ENCODE peak calls at places on chromosomes 12 and 14, in ten cellular contexts. A is heart left ventricle, C is ovary, F is stomach, J is testis, N is right lobe of liver, I is transverse colon, H is H1, G is HepG2, O is GM12878. T is an unnamed sample.

GRCh38 chr12:90896164-90896563 is 58.8 kb downstream of the CCER1 start:
- DNase-seq in A (no peak), C (no peak), F (no peak), J (no peak), N (no peak), I (no peak), H (no peak), G (no peak), O (no peak), T (no peak)

GRCh38 chr12:49014547-49014946 is 4.0 kb downstream of the PRKAG1 start:
- DNase-seq in A (no peak), C (no peak), F (no peak), J (no peak), N (no peak), I (no peak), H (no peak), G (no peak), O (no peak), T (no peak)

GRCh38 chr14:64654072-64654899 is 49.9 kb upstream of the PLEKHG3 start:
- DNase-seq in A (no peak), C (no peak), F (no peak), J (no peak), N (no peak), I (no peak), H (no peak), G (peak), O (peak), T (no peak)

GRCh38 chr12:77384941-77385340 is 319.6 kb upstream of the E2F7 start:
- DNase-seq in A (no peak), C (no peak), F (no peak), J (no peak), N (no peak), I (no peak), H (no peak), G (no peak), O (no peak), T (no peak)

GRCh38 chr12:77247542-77247941 is 182.2 kb upstream of the E2F7 start:
- DNase-seq in A (no peak), C (no peak), F (no peak), J (no peak), N (no peak), I (no peak), H (no peak), G (no peak), O (no peak), T (no peak)

GRCh38 chr12:109255377-109255776 is 53.7 kb downstream of the FOXN4 start:
- DNase-seq in A (no peak), C (no peak), F (no peak), J (no peak), N (no peak), I (no peak), H (no peak), G (peak), O (no peak), T (no peak)

GRCh38 chr14:24261969-24262327 is 1.0 kb downstream of the TGM1 start:
- DNase-seq in A (no peak), C (no peak), F (no peak), J (no peak), N (no peak), I (no peak), H (no peak), G (no peak), O (no peak), T (no peak)

GRCh38 chr14:99595034-99595433 is 9.0 kb downstream of the CCDC85C start:
- DNase-seq in A (no peak), C (no peak), F (no peak), J (no peak), N (no peak), I (no peak), H (no peak), G (no peak), O (peak), T (no peak)

GRCh38 chr12:9721394-9722092 is 11.4 kb downstream of the CLECL1 start:
- DNase-seq in A (no peak), C (no peak), F (no peak), J (no peak), N (no peak), I (no peak), H (no peak), G (peak), O (peak), T (no peak)

GRCh38 chr14:20631023-20631820 is 10.3 kb downstream of the OR6S1 start:
- DNase-seq in A (no peak), C (peak), F (peak), J (peak), N (no peak), I (peak), H (peak), G (peak), O (no peak), T (peak)

GRCh38 chr12:23751641-23752040 is 197.8 kb downstream of the SOX5 start:
- DNase-seq in A (no peak), C (no peak), F (no peak), J (no peak), N (no peak), I (no peak), H (no peak), G (no peak), O (no peak), T (no peak)

GRCh38 chr12:54749191-54749818 is 101.1 kb upstream of the DCD start:
- DNase-seq in A (no peak), C (no peak), F (no peak), J (peak), N (no peak), I (no peak), H (no peak), G (peak), O (peak), T (no peak)

GRCh38 chr12:54418441-54419087 is 502 bp downstream of the ITGA5 start:
- DNase-seq in A (no peak), C (no peak), F (no peak), J (no peak), N (no peak), I (no peak), H (no peak), G (no peak), O (no peak), T (no peak)

GRCh38 chr12:4273651-4274395 is at the start of gene CCND2:
- DNase-seq in A (peak), C (peak), F (peak), J (peak), N (peak), I (peak), H (peak), G (no peak), O (peak), T (peak)

GRCh38 chr14:53470351-53471043 is 317.4 kb upstream of the DDHD1 start:
- DNase-seq in A (peak), C (no peak), F (no peak), J (no peak), N (no peak), I (no peak), H (no peak), G (peak), O (no peak), T (no peak)

GRCh38 chr14:100573009-100573756 is 14.0 kb downstream of the BEGAIN start:
- DNase-seq in A (no peak), C (no peak), F (no peak), J (no peak), N (no peak), I (no peak), H (no peak), G (no peak), O (no peak), T (no peak)

GRCh38 chr14:99937475-99938244 is 127.6 kb upstream of the EVL start:
- DNase-seq in A (no peak), C (no peak), F (no peak), J (no peak), N (peak), I (peak), H (no peak), G (no peak), O (no peak), T (no peak)

GRCh38 chr12:1842183-1842904 is 22.0 kb downstream of the LRTM2 start:
- DNase-seq in A (no peak), C (no peak), F (no peak), J (no peak), N (peak), I (peak), H (peak), G (no peak), O (no peak), T (peak)

GRCh38 chr12:31570880-31571279 is 20.1 kb downstream of the DENND5B start:
- DNase-seq in A (no peak), C (no peak), F (no peak), J (no peak), N (no peak), I (no peak), H (no peak), G (peak), O (no peak), T (no peak)

GRCh38 chr12:80411787-80412186 is 32.2 kb upstream of the PTPRQ start:
- DNase-seq in A (no peak), C (no peak), F (no peak), J (no peak), N (no peak), I (no peak), H (no peak), G (no peak), O (no peak), T (no peak)

GRCh38 chr12:132723015-132723763 is 12.5 kb downstream of the PGAM5 start:
- DNase-seq in A (peak), C (no peak), F (no peak), J (no peak), N (no peak), I (no peak), H (no peak), G (no peak), O (no peak), T (no peak)

GRCh38 chr12:638948-639557 is 24.2 kb downstream of the NINJ2 start:
- DNase-seq in A (no peak), C (no peak), F (no peak), J (no peak), N (no peak), I (no peak), H (no peak), G (no peak), O (no peak), T (no peak)

GRCh38 chr14:73058923-73059311 is 583 bp downstream of the RBM25 start:
- DNase-seq in A (no peak), C (no peak), F (no peak), J (peak), N (no peak), I (no peak), H (peak), G (peak), O (no peak), T (no peak)

GRCh38 chr12:599756-600155 is 63.5 kb downstream of the NINJ2 start:
- DNase-seq in A (no peak), C (no peak), F (no peak), J (no peak), N (no peak), I (no peak), H (no peak), G (no peak), O (no peak), T (no peak)

GRCh38 chr12:7009512-7009911 is 8.8 kb downstream of the LPCAT3 start:
- DNase-seq in A (no peak), C (no peak), F (no peak), J (no peak), N (no peak), I (no peak), H (no peak), G (no peak), O (no peak), T (no peak)

GRCh38 chr14:94100847-94101246 is 9.7 kb upstream of the IFI27 start:
- DNase-seq in A (no peak), C (no peak), F (no peak), J (no peak), N (no peak), I (no peak), H (no peak), G (no peak), O (no peak), T (no peak)

GRCh38 chr14:78005325-78005724 is 164.8 kb upstream of the NRXN3 start:
- DNase-seq in A (no peak), C (no peak), F (no peak), J (no peak), N (no peak), I (no peak), H (no peak), G (no peak), O (peak), T (no peak)

GRCh38 chr12:40970320-40970907 is 217.7 kb upstream of the PDZRN4 start:
- DNase-seq in A (no peak), C (no peak), F (no peak), J (no peak), N (no peak), I (no peak), H (no peak), G (peak), O (no peak), T (no peak)

GRCh38 chr12:39905152-39905551 is 200.7 kb downstream of the SLC2A13 start:
- DNase-seq in A (peak), C (peak), F (no peak), J (peak), N (no peak), I (peak), H (no peak), G (no peak), O (no peak), T (no peak)

GRCh38 chr12:132807295-132808222 is 21.1 kb downstream of the GOLGA3 start:
- DNase-seq in A (no peak), C (no peak), F (no peak), J (no peak), N (no peak), I (no peak), H (no peak), G (no peak), O (no peak), T (no peak)

GRCh38 chr14:62743569-62743968 is 301.7 kb downstream of the KCNH5 start:
- DNase-seq in A (no peak), C (no peak), F (no peak), J (no peak), N (no peak), I (no peak), H (no peak), G (no peak), O (no peak), T (no peak)

GRCh38 chr12:124040286-124040685 is 67.3 kb downstream of the ZNF664 start:
- DNase-seq in A (no peak), C (no peak), F (no peak), J (no peak), N (no peak), I (no peak), H (no peak), G (no peak), O (no peak), T (no peak)

GRCh38 chr14:97120204-97121120 is 323.3 kb downstream of the VRK1 start:
- DNase-seq in A (no peak), C (no peak), F (no peak), J (no peak), N (no peak), I (no peak), H (no peak), G (no peak), O (peak), T (no peak)

DNA sequence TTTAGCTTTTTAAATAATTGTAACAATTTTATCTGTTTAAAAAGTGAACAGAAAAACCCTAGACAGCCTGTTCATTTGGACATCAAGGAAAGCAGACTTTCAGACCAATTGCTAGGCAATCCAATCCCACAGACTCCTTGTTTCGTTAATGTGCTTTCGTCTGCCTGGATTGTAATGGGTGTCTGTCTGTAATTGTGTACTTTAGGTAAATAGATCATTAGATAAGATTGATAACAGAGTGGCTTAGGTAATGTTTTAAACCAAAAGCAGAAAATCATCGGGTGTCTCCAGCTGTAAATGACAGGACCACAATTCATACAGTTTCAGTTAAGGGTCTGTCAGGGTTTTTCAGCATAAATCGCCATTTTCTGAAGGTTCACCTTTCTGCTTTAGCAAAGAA is 19.7 kb downstream of the CCDC60 start:
- DNase-seq in A (no peak), C (no peak), F (no peak), J (no peak), N (no peak), I (no peak), H (no peak), G (no peak), O (no peak), T (no peak)
- TF ChIP-seq POLR2A in A (no peak), C (no peak), F (no peak), J (no peak), N (no peak), I (no peak), H (no peak), G (no peak), O (no peak), T (no peak)

DNA sequence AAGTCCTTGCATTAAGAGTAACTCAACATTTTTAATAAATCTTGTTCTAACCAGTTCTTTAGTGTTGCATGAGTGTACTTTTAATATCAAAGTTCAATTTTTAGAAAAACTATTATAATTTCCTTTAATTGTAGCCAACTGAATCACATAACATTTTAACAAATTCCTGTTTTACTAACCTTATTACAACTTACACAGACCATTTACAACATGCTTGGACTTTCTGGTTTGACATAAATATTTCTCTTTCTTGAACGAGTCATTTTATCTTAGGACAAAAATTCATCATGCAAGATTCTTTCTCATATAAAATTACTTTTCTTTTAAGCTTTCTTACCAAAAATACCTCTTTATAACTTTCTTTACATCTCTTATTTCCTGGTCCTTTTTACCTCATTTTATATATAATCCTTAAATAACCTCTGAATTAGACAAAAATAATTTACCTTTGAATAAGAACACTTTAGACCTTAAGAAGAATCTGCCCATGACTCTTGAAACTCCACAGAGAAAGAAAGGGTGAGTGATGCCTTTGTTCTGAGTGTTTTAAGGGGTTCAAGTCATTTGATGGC is 3.9 kb downstream of the SLCO1A2 start:
- DNase-seq in A (no peak), C (no peak), F (no peak), J (no peak), N (no peak), I (no peak), H (no peak), G (no peak), O (no peak), T (no peak)
- H3K27ac ChIP-seq in A (no peak), C (no peak), F (no peak), J (no peak), N (no peak), I (no peak), H (no peak), G (no peak), O (no peak), T (no peak)

DNA sequence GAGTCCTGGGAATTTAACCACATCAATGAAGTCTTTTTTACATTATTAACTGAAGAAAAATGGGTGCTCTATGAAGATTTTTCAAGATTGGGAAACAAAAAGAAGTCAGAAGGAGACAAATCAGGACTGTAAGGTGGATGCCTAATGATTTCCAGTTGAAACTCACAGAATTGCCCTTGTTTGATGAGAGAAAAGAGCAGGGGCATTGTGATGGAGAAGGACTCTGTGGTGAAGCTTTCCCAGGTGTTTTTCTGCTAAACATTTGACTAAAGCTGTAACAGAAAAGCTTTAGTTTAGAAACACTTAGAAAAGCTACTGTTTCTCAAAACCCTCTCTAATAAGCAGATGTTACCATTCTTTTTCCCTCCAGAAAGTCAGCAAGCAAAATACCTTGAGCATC is 5.8 kb downstream of the IRAK4 start:
- DNase-seq in A (no peak), C (no peak), F (no peak), J (no peak), N (no peak), I (no peak), H (no peak), G (no peak), O (no peak), T (no peak)
- TF ChIP-seq POLR2A in A (no peak), C (no peak), F (no peak), J (no peak), N (no peak), I (no peak), H (no peak), G (no peak), O (no peak), T (no peak)

DNA sequence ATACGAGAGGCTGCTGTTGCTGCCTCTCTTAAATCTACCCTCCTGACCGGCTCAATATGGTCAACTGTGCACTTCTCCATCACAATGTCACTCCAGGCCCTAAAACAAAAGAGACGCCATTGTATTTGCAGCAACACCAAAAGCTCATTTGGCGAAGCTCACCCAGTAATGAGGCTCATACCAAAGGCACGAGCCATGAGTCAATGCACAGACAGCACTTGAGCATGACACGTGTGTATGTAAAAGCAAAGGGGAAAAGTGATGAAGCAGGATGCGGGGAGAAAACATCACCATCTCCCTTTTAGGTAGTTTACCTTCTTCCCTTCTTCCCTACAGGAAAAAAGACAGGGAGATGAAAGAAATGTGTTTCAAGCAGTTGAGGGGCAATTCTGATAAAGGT is 150.3 kb downstream of the FOXN3 start:
- DNase-seq in A (no peak), C (no peak), F (no peak), J (no peak), N (no peak), I (no peak), H (no peak), G (no peak), O (no peak), T (no peak)
- H3K27ac ChIP-seq in A (no peak), C (no peak), F (no peak), J (peak), N (no peak), I (no peak), H (no peak), G (no peak), O (no peak), T (no peak)

GRCh38 chr14:103805708-103806107 is 41.7 kb downstream of the PPP1R13B start:
- DNase-seq in A (no peak), C (no peak), F (no peak), J (no peak), N (no peak), I (no peak), H (no peak), G (no peak), O (no peak), T (no peak)

GRCh38 chr14:103806805-103807204 is 40.6 kb downstream of the PPP1R13B start:
- DNase-seq in A (no peak), C (no peak), F (no peak), J (no peak), N (no peak), I (no peak), H (no peak), G (no peak), O (peak), T (no peak)

GRCh38 chr14:103803661-103804060 is 43.7 kb downstream of the PPP1R13B start:
- DNase-seq in A (no peak), C (no peak), F (no peak), J (no peak), N (no peak), I (no peak), H (no peak), G (no peak), O (no peak), T (no peak)

GRCh38 chr14:103811189-103811588 is 36.2 kb downstream of the PPP1R13B start:
- DNase-seq in A (no peak), C (no peak), F (no peak), J (no peak), N (no peak), I (no peak), H (no peak), G (no peak), O (no peak), T (no peak)

GRCh38 chr14:103808403-103809001 is 38.9 kb downstream of the PPP1R13B start:
- DNase-seq in A (peak), C (peak), F (peak), J (peak), N (peak), I (peak), H (peak), G (peak), O (no peak), T (peak)
- TF ChIP-seq POLR2A in A (no peak), C (peak), F (no peak), J (no peak), N (no peak), I (no peak), H (no peak), G (no peak), O (no peak), T (no peak)

GRCh38 chr12:47318963-47319362 is 239.2 kb upstream of the AMIGO2 start:
- DNase-seq in A (no peak), C (no peak), F (no peak), J (no peak), N (no peak), I (no peak), H (no peak), G (no peak), O (no peak), T (peak)

GRCh38 chr12:47316609-47317049 is 236.9 kb upstream of the AMIGO2 start:
- DNase-seq in A (no peak), C (no peak), F (no peak), J (no peak), N (no peak), I (no peak), H (no peak), G (no peak), O (no peak), T (no peak)

GRCh38 chr12:47321436-47321835 is 241.7 kb upstream of the AMIGO2 start:
- DNase-seq in A (no peak), C (no peak), F (no peak), J (no peak), N (no peak), I (no peak), H (no peak), G (no peak), O (no peak), T (no peak)

GRCh38 chr12:47319746-47320145 is 240.0 kb upstream of the AMIGO2 start:
- DNase-seq in A (no peak), C (no peak), F (no peak), J (no peak), N (no peak), I (no peak), H (no peak), G (no peak), O (no peak), T (no peak)

GRCh38 chr12:47317182-47317915 is 237.6 kb upstream of the AMIGO2 start:
- DNase-seq in A (no peak), C (no peak), F (no peak), J (no peak), N (peak), I (no peak), H (no peak), G (no peak), O (no peak), T (peak)
- H3K27ac ChIP-seq in A (peak), C (no peak), F (no peak), J (peak), N (peak), I (peak), H (no peak), G (no peak), O (no peak), T (peak)

T was measured in spleen.